ENCODE peak calls at places on chromosomes 2 and 18, in seven cellular contexts. One of them, this sample, is unnamed.

GRCh38 chr2:172833898-172834297 is 98.3 kb downstream of the RAPGEF4 start:
- DNase-seq in T-helper 1 cell: no peak
- DNase-seq in stimulated activated effector memory CD8-positive, alpha-beta T cell treated with anti-CD3 and anti-CD28 coated beads, Interleukin-12 subunit alpha, Interleukin-12 subunit beta, amount 100 ng/mL, for 72 hours: no peak
- DNase-seq in neuronal stem cell: no peak
- DNase-seq in activated T-helper 1 cell treated with Interleukin-2 at 50 U/mL for 16 hours: no peak
- DNase-seq in NCI-H1048: no peak
- DNase-seq in fibroblast of the aortic adventitia: peak
- DNase-seq in this sample: no peak

GRCh38 chr2:144484201-144484948 is 35.5 kb downstream of the ZEB2 start:
- DNase-seq in neuronal stem cell: no peak
- DNase-seq in NCI-H1048: no peak
- DNase-seq in stimulated activated effector memory CD8-positive, alpha-beta T cell treated with anti-CD3 and anti-CD28 coated beads, Interleukin-12 subunit alpha, Interleukin-12 subunit beta, amount 100 ng/mL, for 72 hours: no peak
- DNase-seq in activated T-helper 1 cell treated with Interleukin-2 at 50 U/mL for 16 hours: no peak
- DNase-seq in fibroblast of the aortic adventitia: no peak
- DNase-seq in T-helper 1 cell: no peak
- DNase-seq in this sample: no peak

GRCh38 chr18:13265901-13266207 is 47.3 kb downstream of the LDLRAD4 start:
- DNase-seq in NCI-H1048: no peak
- DNase-seq in fibroblast of the aortic adventitia: no peak
- DNase-seq in stimulated activated effector memory CD8-positive, alpha-beta T cell treated with anti-CD3 and anti-CD28 coated beads, Interleukin-12 subunit alpha, Interleukin-12 subunit beta, amount 100 ng/mL, for 72 hours: no peak
- DNase-seq in T-helper 1 cell: no peak
- DNase-seq in neuronal stem cell: no peak
- DNase-seq in activated T-helper 1 cell treated with Interleukin-2 at 50 U/mL for 16 hours: no peak
- DNase-seq in this sample: no peak

GRCh38 chr2:173986805-173987204 is 21.6 kb upstream of the SP3 start:
- DNase-seq in activated T-helper 1 cell treated with Interleukin-2 at 50 U/mL for 16 hours: no peak
- DNase-seq in stimulated activated effector memory CD8-positive, alpha-beta T cell treated with anti-CD3 and anti-CD28 coated beads, Interleukin-12 subunit alpha, Interleukin-12 subunit beta, amount 100 ng/mL, for 72 hours: no peak
- DNase-seq in neuronal stem cell: no peak
- DNase-seq in fibroblast of the aortic adventitia: no peak
- DNase-seq in T-helper 1 cell: no peak
- DNase-seq in NCI-H1048: no peak
- DNase-seq in this sample: peak

GRCh38 chr2:9753276-9753600 is 90.0 kb upstream of the TAF1B start:
- DNase-seq in T-helper 1 cell: no peak
- DNase-seq in neuronal stem cell: no peak
- DNase-seq in fibroblast of the aortic adventitia: peak
- DNase-seq in activated T-helper 1 cell treated with Interleukin-2 at 50 U/mL for 16 hours: peak
- DNase-seq in stimulated activated effector memory CD8-positive, alpha-beta T cell treated with anti-CD3 and anti-CD28 coated beads, Interleukin-12 subunit alpha, Interleukin-12 subunit beta, amount 100 ng/mL, for 72 hours: no peak
- DNase-seq in NCI-H1048: no peak
- DNase-seq in this sample: peak

GRCh38 chr2:8548871-8549221 is 133.0 kb upstream of the ID2 start:
- DNase-seq in activated T-helper 1 cell treated with Interleukin-2 at 50 U/mL for 16 hours: no peak
- DNase-seq in fibroblast of the aortic adventitia: no peak
- DNase-seq in NCI-H1048: no peak
- DNase-seq in T-helper 1 cell: no peak
- DNase-seq in neuronal stem cell: no peak
- DNase-seq in stimulated activated effector memory CD8-positive, alpha-beta T cell treated with anti-CD3 and anti-CD28 coated beads, Interleukin-12 subunit alpha, Interleukin-12 subunit beta, amount 100 ng/mL, for 72 hours: no peak
- DNase-seq in this sample: no peak

GRCh38 chr2:220302756-220303155 is 675.3 kb downstream of the SLC4A3 start:
- DNase-seq in activated T-helper 1 cell treated with Interleukin-2 at 50 U/mL for 16 hours: no peak
- DNase-seq in neuronal stem cell: no peak
- DNase-seq in stimulated activated effector memory CD8-positive, alpha-beta T cell treated with anti-CD3 and anti-CD28 coated beads, Interleukin-12 subunit alpha, Interleukin-12 subunit beta, amount 100 ng/mL, for 72 hours: no peak
- DNase-seq in fibroblast of the aortic adventitia: no peak
- DNase-seq in T-helper 1 cell: no peak
- DNase-seq in NCI-H1048: no peak
- DNase-seq in this sample: no peak

GRCh38 chr18:69659142-69659651 is 258.5 kb downstream of the DOK6 start:
- DNase-seq in activated T-helper 1 cell treated with Interleukin-2 at 50 U/mL for 16 hours: no peak
- DNase-seq in T-helper 1 cell: no peak
- DNase-seq in fibroblast of the aortic adventitia: no peak
- DNase-seq in stimulated activated effector memory CD8-positive, alpha-beta T cell treated with anti-CD3 and anti-CD28 coated beads, Interleukin-12 subunit alpha, Interleukin-12 subunit beta, amount 100 ng/mL, for 72 hours: no peak
- DNase-seq in NCI-H1048: no peak
- DNase-seq in neuronal stem cell: no peak
- DNase-seq in this sample: no peak

GRCh38 chr18:9898792-9899549 is 13.2 kb downstream of the TXNDC2 start:
- DNase-seq in activated T-helper 1 cell treated with Interleukin-2 at 50 U/mL for 16 hours: no peak
- DNase-seq in fibroblast of the aortic adventitia: peak
- DNase-seq in neuronal stem cell: no peak
- DNase-seq in stimulated activated effector memory CD8-positive, alpha-beta T cell treated with anti-CD3 and anti-CD28 coated beads, Interleukin-12 subunit alpha, Interleukin-12 subunit beta, amount 100 ng/mL, for 72 hours: no peak
- DNase-seq in T-helper 1 cell: no peak
- DNase-seq in NCI-H1048: no peak
- DNase-seq in this sample: no peak

GRCh38 chr2:13819896-13820295 is 812.6 kb upstream of the LRATD1 start:
- DNase-seq in fibroblast of the aortic adventitia: no peak
- DNase-seq in NCI-H1048: no peak
- DNase-seq in stimulated activated effector memory CD8-positive, alpha-beta T cell treated with anti-CD3 and anti-CD28 coated beads, Interleukin-12 subunit alpha, Interleukin-12 subunit beta, amount 100 ng/mL, for 72 hours: no peak
- DNase-seq in activated T-helper 1 cell treated with Interleukin-2 at 50 U/mL for 16 hours: no peak
- DNase-seq in T-helper 1 cell: no peak
- DNase-seq in neuronal stem cell: no peak
- DNase-seq in this sample: no peak

GRCh38 chr2:219643788-219644398 is 16.5 kb downstream of the SLC4A3 start:
- DNase-seq in neuronal stem cell: no peak
- DNase-seq in T-helper 1 cell: no peak
- DNase-seq in activated T-helper 1 cell treated with Interleukin-2 at 50 U/mL for 16 hours: no peak
- DNase-seq in stimulated activated effector memory CD8-positive, alpha-beta T cell treated with anti-CD3 and anti-CD28 coated beads, Interleukin-12 subunit alpha, Interleukin-12 subunit beta, amount 100 ng/mL, for 72 hours: no peak
- DNase-seq in fibroblast of the aortic adventitia: peak
- DNase-seq in NCI-H1048: no peak
- DNase-seq in this sample: no peak

GRCh38 chr2:43105586-43106562 is 120.5 kb downstream of the ZFP36L2 start:
- DNase-seq in activated T-helper 1 cell treated with Interleukin-2 at 50 U/mL for 16 hours: no peak
- DNase-seq in fibroblast of the aortic adventitia: peak
- DNase-seq in stimulated activated effector memory CD8-positive, alpha-beta T cell treated with anti-CD3 and anti-CD28 coated beads, Interleukin-12 subunit alpha, Interleukin-12 subunit beta, amount 100 ng/mL, for 72 hours: no peak
- DNase-seq in neuronal stem cell: no peak
- DNase-seq in NCI-H1048: no peak
- DNase-seq in T-helper 1 cell: no peak
- DNase-seq in this sample: peak

GRCh38 chr2:96852667-96853066 is 5.1 kb downstream of the ANKRD39 start:
- DNase-seq in T-helper 1 cell: no peak
- DNase-seq in activated T-helper 1 cell treated with Interleukin-2 at 50 U/mL for 16 hours: no peak
- DNase-seq in fibroblast of the aortic adventitia: no peak
- DNase-seq in NCI-H1048: no peak
- DNase-seq in stimulated activated effector memory CD8-positive, alpha-beta T cell treated with anti-CD3 and anti-CD28 coated beads, Interleukin-12 subunit alpha, Interleukin-12 subunit beta, amount 100 ng/mL, for 72 hours: no peak
- DNase-seq in neuronal stem cell: no peak
- DNase-seq in this sample: no peak

GRCh38 chr18:434410-434809 is 66.1 kb downstream of the COLEC12 start:
- DNase-seq in neuronal stem cell: no peak
- DNase-seq in NCI-H1048: no peak
- DNase-seq in stimulated activated effector memory CD8-positive, alpha-beta T cell treated with anti-CD3 and anti-CD28 coated beads, Interleukin-12 subunit alpha, Interleukin-12 subunit beta, amount 100 ng/mL, for 72 hours: no peak
- DNase-seq in T-helper 1 cell: no peak
- DNase-seq in fibroblast of the aortic adventitia: peak
- DNase-seq in activated T-helper 1 cell treated with Interleukin-2 at 50 U/mL for 16 hours: no peak
- DNase-seq in this sample: peak

GRCh38 chr2:2536416-2537056 is 205.5 kb upstream of the MYT1L start:
- DNase-seq in activated T-helper 1 cell treated with Interleukin-2 at 50 U/mL for 16 hours: no peak
- DNase-seq in fibroblast of the aortic adventitia: no peak
- DNase-seq in neuronal stem cell: no peak
- DNase-seq in T-helper 1 cell: no peak
- DNase-seq in stimulated activated effector memory CD8-positive, alpha-beta T cell treated with anti-CD3 and anti-CD28 coated beads, Interleukin-12 subunit alpha, Interleukin-12 subunit beta, amount 100 ng/mL, for 72 hours: no peak
- DNase-seq in NCI-H1048: no peak
- DNase-seq in this sample: no peak

GRCh38 chr2:174722942-174723598 is 41.2 kb downstream of the CHRNA1 start:
- DNase-seq in fibroblast of the aortic adventitia: no peak
- DNase-seq in neuronal stem cell: no peak
- DNase-seq in T-helper 1 cell: no peak
- DNase-seq in NCI-H1048: no peak
- DNase-seq in stimulated activated effector memory CD8-positive, alpha-beta T cell treated with anti-CD3 and anti-CD28 coated beads, Interleukin-12 subunit alpha, Interleukin-12 subunit beta, amount 100 ng/mL, for 72 hours: no peak
- DNase-seq in activated T-helper 1 cell treated with Interleukin-2 at 50 U/mL for 16 hours: no peak
- DNase-seq in this sample: no peak

GRCh38 chr2:44549099-44549471 is 187.3 kb downstream of the CAMKMT start:
- DNase-seq in stimulated activated effector memory CD8-positive, alpha-beta T cell treated with anti-CD3 and anti-CD28 coated beads, Interleukin-12 subunit alpha, Interleukin-12 subunit beta, amount 100 ng/mL, for 72 hours: no peak
- DNase-seq in activated T-helper 1 cell treated with Interleukin-2 at 50 U/mL for 16 hours: no peak
- DNase-seq in NCI-H1048: no peak
- DNase-seq in neuronal stem cell: no peak
- DNase-seq in T-helper 1 cell: no peak
- DNase-seq in fibroblast of the aortic adventitia: peak
- DNase-seq in this sample: peak

GRCh38 chr2:129771606-129772598 is 207.6 kb upstream of the RAB6C start:
- DNase-seq in stimulated activated effector memory CD8-positive, alpha-beta T cell treated with anti-CD3 and anti-CD28 coated beads, Interleukin-12 subunit alpha, Interleukin-12 subunit beta, amount 100 ng/mL, for 72 hours: no peak
- DNase-seq in T-helper 1 cell: no peak
- DNase-seq in activated T-helper 1 cell treated with Interleukin-2 at 50 U/mL for 16 hours: no peak
- DNase-seq in NCI-H1048: no peak
- DNase-seq in neuronal stem cell: no peak
- DNase-seq in fibroblast of the aortic adventitia: no peak
- DNase-seq in this sample: no peak

GRCh38 chr2:101500860-101501259 is 25.9 kb upstream of the RFX8 start:
- DNase-seq in NCI-H1048: no peak
- DNase-seq in T-helper 1 cell: no peak
- DNase-seq in activated T-helper 1 cell treated with Interleukin-2 at 50 U/mL for 16 hours: no peak
- DNase-seq in stimulated activated effector memory CD8-positive, alpha-beta T cell treated with anti-CD3 and anti-CD28 coated beads, Interleukin-12 subunit alpha, Interleukin-12 subunit beta, amount 100 ng/mL, for 72 hours: no peak
- DNase-seq in fibroblast of the aortic adventitia: peak
- DNase-seq in neuronal stem cell: no peak
- DNase-seq in this sample: no peak

GRCh38 chr18:58785171-58785805 is 79.4 kb upstream of the ZNF532 start:
- DNase-seq in fibroblast of the aortic adventitia: peak
- DNase-seq in stimulated activated effector memory CD8-positive, alpha-beta T cell treated with anti-CD3 and anti-CD28 coated beads, Interleukin-12 subunit alpha, Interleukin-12 subunit beta, amount 100 ng/mL, for 72 hours: no peak
- DNase-seq in NCI-H1048: no peak
- DNase-seq in activated T-helper 1 cell treated with Interleukin-2 at 50 U/mL for 16 hours: no peak
- DNase-seq in neuronal stem cell: no peak
- DNase-seq in T-helper 1 cell: no peak
- DNase-seq in this sample: peak

GRCh38 chr2:121648206-121648605 is 1.1 kb downstream of the CLASP1 start:
- DNase-seq in fibroblast of the aortic adventitia: no peak
- DNase-seq in stimulated activated effector memory CD8-positive, alpha-beta T cell treated with anti-CD3 and anti-CD28 coated beads, Interleukin-12 subunit alpha, Interleukin-12 subunit beta, amount 100 ng/mL, for 72 hours: no peak
- DNase-seq in activated T-helper 1 cell treated with Interleukin-2 at 50 U/mL for 16 hours: no peak
- DNase-seq in NCI-H1048: no peak
- DNase-seq in neuronal stem cell: no peak
- DNase-seq in T-helper 1 cell: no peak
- DNase-seq in this sample: peak

GRCh38 chr2:54471221-54471711 is 15.1 kb downstream of the SPTBN1 start:
- DNase-seq in fibroblast of the aortic adventitia: peak
- DNase-seq in NCI-H1048: no peak
- DNase-seq in stimulated activated effector memory CD8-positive, alpha-beta T cell treated with anti-CD3 and anti-CD28 coated beads, Interleukin-12 subunit alpha, Interleukin-12 subunit beta, amount 100 ng/mL, for 72 hours: no peak
- DNase-seq in activated T-helper 1 cell treated with Interleukin-2 at 50 U/mL for 16 hours: no peak
- DNase-seq in neuronal stem cell: no peak
- DNase-seq in T-helper 1 cell: no peak
- DNase-seq in this sample: peak

GRCh38 chr2:121906170-121906569 is 150.7 kb downstream of the TSN start:
- DNase-seq in NCI-H1048: no peak
- DNase-seq in fibroblast of the aortic adventitia: no peak
- DNase-seq in stimulated activated effector memory CD8-positive, alpha-beta T cell treated with anti-CD3 and anti-CD28 coated beads, Interleukin-12 subunit alpha, Interleukin-12 subunit beta, amount 100 ng/mL, for 72 hours: no peak
- DNase-seq in neuronal stem cell: no peak
- DNase-seq in T-helper 1 cell: no peak
- DNase-seq in activated T-helper 1 cell treated with Interleukin-2 at 50 U/mL for 16 hours: no peak
- DNase-seq in this sample: no peak

GRCh38 chr18:64337018-64337417 is 188.1 kb upstream of the LINC00305 start:
- DNase-seq in NCI-H1048: no peak
- DNase-seq in T-helper 1 cell: no peak
- DNase-seq in neuronal stem cell: no peak
- DNase-seq in activated T-helper 1 cell treated with Interleukin-2 at 50 U/mL for 16 hours: no peak
- DNase-seq in fibroblast of the aortic adventitia: no peak
- DNase-seq in stimulated activated effector memory CD8-positive, alpha-beta T cell treated with anti-CD3 and anti-CD28 coated beads, Interleukin-12 subunit alpha, Interleukin-12 subunit beta, amount 100 ng/mL, for 72 hours: no peak
- DNase-seq in this sample: no peak

GRCh38 chr2:157898591-157898996 is 22.5 kb upstream of the ACVR1 start:
- DNase-seq in fibroblast of the aortic adventitia: peak
- DNase-seq in T-helper 1 cell: no peak
- DNase-seq in neuronal stem cell: no peak
- DNase-seq in activated T-helper 1 cell treated with Interleukin-2 at 50 U/mL for 16 hours: peak
- DNase-seq in stimulated activated effector memory CD8-positive, alpha-beta T cell treated with anti-CD3 and anti-CD28 coated beads, Interleukin-12 subunit alpha, Interleukin-12 subunit beta, amount 100 ng/mL, for 72 hours: peak
- DNase-seq in NCI-H1048: no peak
- DNase-seq in this sample: peak

GRCh38 chr2:181241366-181241765 is 215.8 kb upstream of the ITGA4 start:
- DNase-seq in fibroblast of the aortic adventitia: no peak
- DNase-seq in activated T-helper 1 cell treated with Interleukin-2 at 50 U/mL for 16 hours: no peak
- DNase-seq in stimulated activated effector memory CD8-positive, alpha-beta T cell treated with anti-CD3 and anti-CD28 coated beads, Interleukin-12 subunit alpha, Interleukin-12 subunit beta, amount 100 ng/mL, for 72 hours: no peak
- DNase-seq in NCI-H1048: no peak
- DNase-seq in neuronal stem cell: no peak
- DNase-seq in T-helper 1 cell: no peak
- DNase-seq in this sample: no peak

GRCh38 chr2:46669996-46670793 is 190.8 kb downstream of the TMEM247 start:
- DNase-seq in NCI-H1048: no peak
- DNase-seq in stimulated activated effector memory CD8-positive, alpha-beta T cell treated with anti-CD3 and anti-CD28 coated beads, Interleukin-12 subunit alpha, Interleukin-12 subunit beta, amount 100 ng/mL, for 72 hours: no peak
- DNase-seq in T-helper 1 cell: no peak
- DNase-seq in neuronal stem cell: no peak
- DNase-seq in fibroblast of the aortic adventitia: peak
- DNase-seq in activated T-helper 1 cell treated with Interleukin-2 at 50 U/mL for 16 hours: no peak
- DNase-seq in this sample: peak

GRCh38 chr18:36901277-36901701 is 72.4 kb downstream of the KIAA1328 start:
- DNase-seq in activated T-helper 1 cell treated with Interleukin-2 at 50 U/mL for 16 hours: no peak
- DNase-seq in NCI-H1048: no peak
- DNase-seq in stimulated activated effector memory CD8-positive, alpha-beta T cell treated with anti-CD3 and anti-CD28 coated beads, Interleukin-12 subunit alpha, Interleukin-12 subunit beta, amount 100 ng/mL, for 72 hours: no peak
- DNase-seq in T-helper 1 cell: no peak
- DNase-seq in neuronal stem cell: no peak
- DNase-seq in fibroblast of the aortic adventitia: peak
- DNase-seq in this sample: no peak

GRCh38 chr2:55916473-55917049 is 7.0 kb downstream of the EFEMP1 start:
- DNase-seq in fibroblast of the aortic adventitia: peak
- DNase-seq in neuronal stem cell: no peak
- DNase-seq in stimulated activated effector memory CD8-positive, alpha-beta T cell treated with anti-CD3 and anti-CD28 coated beads, Interleukin-12 subunit alpha, Interleukin-12 subunit beta, amount 100 ng/mL, for 72 hours: no peak
- DNase-seq in activated T-helper 1 cell treated with Interleukin-2 at 50 U/mL for 16 hours: no peak
- DNase-seq in NCI-H1048: no peak
- DNase-seq in T-helper 1 cell: no peak
- DNase-seq in this sample: no peak

GRCh38 chr18:55097406-55098170 is 138.3 kb upstream of the CCDC68 start:
- DNase-seq in fibroblast of the aortic adventitia: no peak
- DNase-seq in NCI-H1048: no peak
- DNase-seq in T-helper 1 cell: no peak
- DNase-seq in stimulated activated effector memory CD8-positive, alpha-beta T cell treated with anti-CD3 and anti-CD28 coated beads, Interleukin-12 subunit alpha, Interleukin-12 subunit beta, amount 100 ng/mL, for 72 hours: no peak
- DNase-seq in neuronal stem cell: no peak
- DNase-seq in activated T-helper 1 cell treated with Interleukin-2 at 50 U/mL for 16 hours: no peak
- DNase-seq in this sample: no peak

GRCh38 chr2:158491072-158491471 is 34.3 kb downstream of the PKP4 start:
- DNase-seq in T-helper 1 cell: no peak
- DNase-seq in stimulated activated effector memory CD8-positive, alpha-beta T cell treated with anti-CD3 and anti-CD28 coated beads, Interleukin-12 subunit alpha, Interleukin-12 subunit beta, amount 100 ng/mL, for 72 hours: no peak
- DNase-seq in NCI-H1048: no peak
- DNase-seq in neuronal stem cell: no peak
- DNase-seq in activated T-helper 1 cell treated with Interleukin-2 at 50 U/mL for 16 hours: no peak
- DNase-seq in fibroblast of the aortic adventitia: no peak
- DNase-seq in this sample: no peak

This sample was measured in fibroblast of gingiva.